ENCODE peak calls at places on chromosome 1, in ten cellular contexts. B is transverse colon, S is SK-N-SH, L is stomach, U is HCT116, X is GM23338, P is HL-60, H is vagina, E is Panc1, I is endothelial cell of umbilical vein. V is an unnamed sample.

GRCh38 chr1:223820515-223820858 is 25.3 kb downstream of the TP53BP2 start:
- DNase-seq in E (no peak), B (no peak), X (no peak), P (no peak), L (no peak), S (no peak), I (no peak), H (no peak), U (no peak), V (no peak)

GRCh38 chr1:18182518-18183160 is 75.0 kb downstream of the IGSF21 start:
- DNase-seq in I (no peak), U (no peak), B (no peak), E (peak), H (no peak), S (peak), X (no peak), L (no peak), P (no peak), V (no peak)

GRCh38 chr1:14810631-14811325 is 212.3 kb downstream of the KAZN start:
- DNase-seq in B (no peak), I (no peak), H (no peak), E (no peak), X (no peak), U (no peak), L (no peak), S (no peak), P (no peak), V (peak)

GRCh38 chr1:98903261-98903660 is 101.4 kb downstream of the PLPPR5 start:
- DNase-seq in E (no peak), L (no peak), X (no peak), B (no peak), U (no peak), H (no peak), P (no peak), S (no peak), I (peak), V (no peak)

GRCh38 chr1:53344921-53345838 is 17.3 kb upstream of the LRP8 start:
- DNase-seq in H (peak), I (no peak), U (no peak), E (no peak), P (no peak), B (no peak), L (peak), X (no peak), S (no peak), V (peak)

GRCh38 chr1:165914136-165914798 is 86.9 kb downstream of the UCK2 start:
- DNase-seq in X (peak), I (peak), E (peak), B (peak), L (peak), P (peak), U (peak), H (no peak), S (peak), V (no peak)

GRCh38 chr1:86515597-86515996 is 31.3 kb upstream of the CLCA4 start:
- DNase-seq in E (no peak), U (peak), L (no peak), H (no peak), X (peak), B (peak), P (no peak), S (peak), I (peak), V (no peak)

GRCh38 chr1:184536246-184536985 is 149.6 kb downstream of the C1orf21 start:
- DNase-seq in U (no peak), I (no peak), S (no peak), B (no peak), E (no peak), P (no peak), H (no peak), X (no peak), L (no peak), V (no peak)

GRCh38 chr1:96557336-96557735 is 164.2 kb upstream of the PTBP2 start:
- DNase-seq in E (no peak), L (no peak), P (no peak), S (no peak), I (no peak), U (no peak), B (no peak), H (no peak), X (no peak), V (no peak)

GRCh38 chr1:183804916-183805734 is at the start of gene RGL1:
- DNase-seq in L (peak), B (peak), P (peak), U (peak), H (no peak), E (peak), I (peak), S (peak), X (peak), V (peak)

GRCh38 chr1:192907545-192908243 is 98.9 kb downstream of the RGS2 start:
- DNase-seq in B (no peak), P (peak), X (no peak), U (no peak), L (no peak), E (no peak), H (no peak), I (no peak), S (no peak), V (no peak)

GRCh38 chr1:173861731-173862145 is 6.1 kb downstream of the GAS5 start:
- DNase-seq in U (no peak), I (no peak), P (no peak), E (no peak), L (no peak), B (no peak), X (peak), S (no peak), H (no peak), V (no peak)

GRCh38 chr1:185393821-185394220 is 76.8 kb upstream of the IVNS1ABP start:
- DNase-seq in U (no peak), P (no peak), E (no peak), S (no peak), B (no peak), I (no peak), L (no peak), X (no peak), H (no peak), V (no peak)

GRCh38 chr1:64909021-64909420 is 57.3 kb downstream of the JAK1 start:
- DNase-seq in P (no peak), S (no peak), H (no peak), I (no peak), U (no peak), L (no peak), E (no peak), B (no peak), X (no peak), V (no peak)
- TF ChIP-seq POLR2AphosphoS5 in P (no peak), S (no peak), H (no peak), I (no peak), U (no peak), L (no peak), E (no peak), B (no peak), X (no peak), V (no peak)

GRCh38 chr1:50266509-50266908 is 156.7 kb downstream of the DMRTA2 start:
- DNase-seq in E (no peak), S (no peak), P (no peak), I (no peak), B (no peak), H (no peak), L (no peak), X (no peak), U (no peak), V (no peak)
- H3K4me3 ChIP-seq in E (no peak), S (no peak), P (no peak), I (no peak), B (no peak), H (no peak), L (no peak), X (no peak), U (no peak), V (no peak)

GRCh38 chr1:39270368-39270767 is 65.9 kb downstream of the MACF1 start:
- DNase-seq in I (no peak), X (no peak), U (no peak), B (no peak), L (no peak), P (no peak), S (no peak), H (no peak), E (no peak), V (no peak)

GRCh38 chr1:39269791-39270342 is 65.4 kb downstream of the MACF1 start:
- DNase-seq in E (no peak), B (peak), P (no peak), L (no peak), S (no peak), H (no peak), I (no peak), U (no peak), X (no peak), V (no peak)

GRCh38 chr1:39269349-39269748 is 64.9 kb downstream of the MACF1 start:
- DNase-seq in P (no peak), S (no peak), B (no peak), X (no peak), L (no peak), H (no peak), I (no peak), U (no peak), E (no peak), V (no peak)

GRCh38 chr1:39272791-39273071 is 68.2 kb downstream of the MACF1 start:
- DNase-seq in I (no peak), U (no peak), L (no peak), B (no peak), S (no peak), E (no peak), X (no peak), P (no peak), H (no peak), V (no peak)

DNA sequence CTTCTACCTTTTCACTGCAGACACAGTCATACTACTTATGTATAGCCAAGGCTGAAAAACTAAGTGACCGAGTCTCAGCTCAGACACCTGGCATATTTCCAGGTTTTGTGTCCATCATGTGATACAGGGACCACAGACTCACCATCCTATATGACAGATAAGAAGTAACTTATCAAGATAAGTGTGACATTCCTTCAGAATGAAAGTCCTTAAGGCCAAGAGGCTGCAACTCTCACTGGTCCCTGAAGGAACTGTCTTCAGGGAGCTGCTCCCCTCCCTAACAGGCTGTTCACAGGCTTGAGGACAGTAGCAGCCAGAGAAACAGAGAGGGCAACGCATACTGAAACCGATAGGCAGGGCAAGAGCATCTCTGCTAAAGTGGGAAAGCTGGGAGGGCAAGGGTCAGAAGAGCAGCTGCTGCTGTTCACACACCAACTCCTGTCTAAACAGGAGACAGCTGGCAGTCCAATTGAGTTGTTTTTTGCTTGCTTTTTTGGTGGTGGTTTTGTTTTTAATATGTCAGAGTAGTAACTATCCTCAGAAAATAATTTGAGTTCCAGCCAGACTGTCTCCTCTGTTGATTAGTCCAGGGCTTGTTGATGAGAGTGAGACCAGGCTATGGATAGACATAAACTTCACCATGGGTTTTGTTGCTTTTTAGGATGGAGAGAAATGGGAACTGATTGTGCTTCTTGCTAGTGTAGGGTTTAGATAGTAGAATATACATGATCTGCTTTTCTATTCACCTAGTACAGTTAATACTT is 67.7 kb downstream of the MACF1 start:
- DNase-seq in S (no peak), I (peak), U (no peak), X (no peak), B (peak), E (no peak), L (no peak), H (no peak), P (no peak), V (no peak)
- TF ChIP-seq POLR2AphosphoS5 in S (no peak), I (no peak), U (no peak), X (no peak), B (no peak), E (no peak), L (no peak), H (no peak), P (no peak), V (no peak)

GRCh38 chr1:152189657-152190442 is 30.8 kb upstream of the RPTN start:
- DNase-seq in X (peak), P (peak), B (peak), L (peak), S (peak), I (peak), H (no peak), U (peak), E (peak), V (peak)
- H3K4me3 ChIP-seq in X (no peak), P (no peak), B (no peak), L (peak), S (peak), I (peak), H (peak), U (no peak), E (peak), V (peak)

GRCh38 chr1:199799116-199799515 is 228.4 kb upstream of the NR5A2 start:
- DNase-seq in B (no peak), P (no peak), S (no peak), H (no peak), U (no peak), L (no peak), E (no peak), X (peak), I (no peak), V (no peak)
- TF ChIP-seq POLR2AphosphoS5 in B (no peak), P (no peak), S (no peak), H (no peak), U (no peak), L (no peak), E (no peak), X (no peak), I (no peak), V (no peak)

DNA sequence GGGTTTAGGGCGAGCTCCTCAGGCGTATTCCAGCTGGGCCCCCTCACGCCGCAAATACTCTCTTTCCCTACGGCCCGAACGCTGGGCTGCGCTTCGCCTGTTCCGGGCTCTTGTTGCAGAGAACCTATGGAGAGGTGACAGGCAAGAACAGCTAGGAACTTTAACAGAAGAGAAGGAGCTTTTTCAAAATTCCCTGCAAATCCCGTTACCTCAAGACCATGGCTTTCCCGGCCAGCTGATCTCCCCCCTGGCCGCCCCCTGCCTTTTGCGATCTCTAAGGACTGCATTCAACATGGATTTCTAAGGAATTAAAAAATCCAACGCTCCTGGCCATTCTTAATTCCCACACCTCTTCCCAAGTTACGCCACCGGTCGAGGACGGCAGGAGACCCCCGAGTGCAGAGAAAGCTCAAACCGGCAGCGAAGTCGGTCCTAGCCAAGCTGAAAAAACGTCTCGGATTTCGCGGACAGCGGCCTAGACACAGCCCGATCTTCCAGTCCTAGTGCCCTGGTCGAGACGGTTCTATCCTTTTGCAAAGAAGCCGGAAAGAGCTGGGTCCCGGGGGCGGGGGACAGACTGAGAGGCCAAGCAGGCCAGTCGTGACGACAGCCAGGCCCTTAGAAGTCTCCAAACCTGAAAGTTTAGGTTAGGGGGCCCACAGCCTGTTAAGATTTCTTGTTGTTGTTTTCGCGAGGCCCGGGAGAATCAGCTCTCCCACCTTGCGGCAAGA is 1.0 kb upstream of the TBX15 start:
- DNase-seq in U (no peak), I (no peak), B (no peak), X (peak), S (no peak), L (no peak), E (no peak), H (no peak), P (no peak), V (no peak)
- H3K4me3 ChIP-seq in U (no peak), I (no peak), B (no peak), X (peak), S (no peak), L (no peak), E (no peak), H (no peak), P (no peak), V (no peak)

GRCh38 chr1:92754000-92754787 is 30.7 kb downstream of the EVI5 start:
- DNase-seq in S (no peak), X (no peak), L (no peak), H (no peak), I (no peak), P (no peak), U (no peak), B (no peak), E (no peak), V (no peak)

GRCh38 chr1:92752719-92753118 is 32.2 kb downstream of the EVI5 start:
- DNase-seq in H (no peak), P (no peak), B (no peak), E (no peak), I (no peak), L (no peak), S (no peak), U (no peak), X (no peak), V (no peak)

GRCh38 chr1:92759361-92759760 is 25.5 kb downstream of the EVI5 start:
- DNase-seq in E (no peak), U (no peak), B (no peak), I (no peak), X (no peak), H (no peak), P (no peak), S (no peak), L (no peak), V (no peak)

GRCh38 chr1:92755541-92756351 is 29.2 kb downstream of the EVI5 start:
- DNase-seq in P (no peak), U (no peak), H (no peak), X (no peak), E (no peak), B (no peak), S (no peak), I (no peak), L (no peak), V (no peak)

GRCh38 chr1:92756537-92756936 is 28.4 kb downstream of the EVI5 start:
- DNase-seq in E (no peak), B (no peak), X (no peak), I (no peak), L (no peak), P (no peak), H (no peak), U (no peak), S (no peak), V (no peak)
- TF ChIP-seq POLR2AphosphoS5 in E (no peak), B (no peak), X (no peak), I (no peak), L (no peak), P (no peak), H (no peak), U (no peak), S (no peak), V (no peak)